ENCODE peak calls at places on chromosome 9, in five cellular contexts. One of them, this sample, is unnamed.

GRCh38 chr9:124779368-124780059 is 2.6 kb downstream of the OLFML2A start:
- DNase-seq in cardiac fibroblast: peak
- DNase-seq in cardiac muscle cell: peak
- DNase-seq in progenitor cell of endocrine pancreas: no peak
- DNase-seq in adrenal gland: no peak
- DNase-seq in this sample: peak

GRCh38 chr9:100167912-100168775 is 69.1 kb downstream of the INVS start:
- DNase-seq in cardiac fibroblast: peak
- DNase-seq in cardiac muscle cell: no peak
- DNase-seq in progenitor cell of endocrine pancreas: no peak
- DNase-seq in adrenal gland: no peak
- DNase-seq in this sample: no peak

GRCh38 chr9:98900244-98900643 is 43.5 kb upstream of the COL15A1 start:
- DNase-seq in cardiac fibroblast: no peak
- DNase-seq in cardiac muscle cell: no peak
- DNase-seq in progenitor cell of endocrine pancreas: no peak
- DNase-seq in adrenal gland: no peak
- DNase-seq in this sample: no peak

GRCh38 chr9:37198831-37199230 is 78.5 kb downstream of the ZCCHC7 start:
- DNase-seq in cardiac fibroblast: no peak
- DNase-seq in cardiac muscle cell: no peak
- DNase-seq in progenitor cell of endocrine pancreas: no peak
- DNase-seq in adrenal gland: no peak
- DNase-seq in this sample: no peak

GRCh38 chr9:5876711-5877110 is 14.0 kb upstream of the MLANA start:
- DNase-seq in cardiac fibroblast: no peak
- DNase-seq in cardiac muscle cell: no peak
- DNase-seq in progenitor cell of endocrine pancreas: no peak
- DNase-seq in adrenal gland: no peak
- DNase-seq in this sample: no peak

GRCh38 chr9:123960366-123960765 is 30.4 kb upstream of the DENND1A start:
- DNase-seq in cardiac fibroblast: no peak
- DNase-seq in cardiac muscle cell: no peak
- DNase-seq in progenitor cell of endocrine pancreas: no peak
- DNase-seq in adrenal gland: no peak
- DNase-seq in this sample: no peak

GRCh38 chr9:27726244-27727141 is 153.2 kb upstream of the C9orf72 start:
- DNase-seq in cardiac fibroblast: peak
- DNase-seq in cardiac muscle cell: peak
- DNase-seq in progenitor cell of endocrine pancreas: peak
- DNase-seq in adrenal gland: peak
- DNase-seq in this sample: peak

GRCh38 chr9:131719262-131719908 is 20.5 kb downstream of the RAPGEF1 start:
- DNase-seq in cardiac fibroblast: no peak
- DNase-seq in cardiac muscle cell: no peak
- DNase-seq in progenitor cell of endocrine pancreas: no peak
- DNase-seq in adrenal gland: no peak
- DNase-seq in this sample: no peak

GRCh38 chr9:5336683-5337082 is 3.0 kb downstream of the RLN1 start:
- DNase-seq in cardiac fibroblast: no peak
- DNase-seq in cardiac muscle cell: no peak
- DNase-seq in progenitor cell of endocrine pancreas: no peak
- DNase-seq in adrenal gland: no peak
- DNase-seq in this sample: no peak

GRCh38 chr9:14670718-14671117 is 22.5 kb downstream of the ZDHHC21 start:
- DNase-seq in cardiac fibroblast: peak
- DNase-seq in cardiac muscle cell: no peak
- DNase-seq in progenitor cell of endocrine pancreas: no peak
- DNase-seq in adrenal gland: no peak
- DNase-seq in this sample: no peak

GRCh38 chr9:88579363-88579715 is 44.4 kb downstream of the NXNL2 start:
- DNase-seq in cardiac fibroblast: no peak
- DNase-seq in cardiac muscle cell: no peak
- DNase-seq in progenitor cell of endocrine pancreas: no peak
- DNase-seq in adrenal gland: no peak
- DNase-seq in this sample: no peak

GRCh38 chr9:16458696-16459420 is 411.6 kb downstream of the BNC2 start:
- DNase-seq in cardiac fibroblast: peak
- DNase-seq in cardiac muscle cell: no peak
- DNase-seq in progenitor cell of endocrine pancreas: no peak
- DNase-seq in adrenal gland: no peak
- DNase-seq in this sample: no peak

GRCh38 chr9:86637515-86637914 is 283.3 kb upstream of the TUT7 start:
- DNase-seq in cardiac fibroblast: peak
- DNase-seq in cardiac muscle cell: peak
- DNase-seq in progenitor cell of endocrine pancreas: peak
- DNase-seq in adrenal gland: peak
- DNase-seq in this sample: no peak

GRCh38 chr9:87119328-87119881 is 172.1 kb upstream of the GAS1 start:
- DNase-seq in cardiac fibroblast: peak
- DNase-seq in cardiac muscle cell: peak
- DNase-seq in progenitor cell of endocrine pancreas: no peak
- DNase-seq in adrenal gland: peak
- DNase-seq in this sample: peak

GRCh38 chr9:5846501-5846921 is 13.6 kb upstream of the ERMP1 start:
- DNase-seq in cardiac fibroblast: peak
- DNase-seq in cardiac muscle cell: no peak
- DNase-seq in progenitor cell of endocrine pancreas: no peak
- DNase-seq in adrenal gland: no peak
- DNase-seq in this sample: no peak

GRCh38 chr9:135969064-135969683 is 8.0 kb upstream of the UBAC1 start:
- DNase-seq in cardiac fibroblast: peak
- DNase-seq in cardiac muscle cell: no peak
- DNase-seq in progenitor cell of endocrine pancreas: no peak
- DNase-seq in adrenal gland: peak
- DNase-seq in this sample: no peak

GRCh38 chr9:77291714-77292113 is 114.4 kb downstream of the VPS13A start:
- DNase-seq in cardiac fibroblast: peak
- DNase-seq in cardiac muscle cell: no peak
- DNase-seq in progenitor cell of endocrine pancreas: no peak
- DNase-seq in adrenal gland: no peak
- DNase-seq in this sample: no peak

GRCh38 chr9:136926154-136926704 is 18.3 kb downstream of the FBXW5 start:
- DNase-seq in cardiac fibroblast: no peak
- DNase-seq in cardiac muscle cell: no peak
- DNase-seq in progenitor cell of endocrine pancreas: no peak
- DNase-seq in adrenal gland: no peak
- DNase-seq in this sample: no peak

GRCh38 chr9:121336705-121337104 is 33.3 kb downstream of the STOM start:
- DNase-seq in cardiac fibroblast: no peak
- DNase-seq in cardiac muscle cell: no peak
- DNase-seq in progenitor cell of endocrine pancreas: no peak
- DNase-seq in adrenal gland: no peak
- DNase-seq in this sample: no peak

GRCh38 chr9:4850611-4851010 is 57.9 kb downstream of the RCL1 start:
- DNase-seq in cardiac fibroblast: peak
- DNase-seq in cardiac muscle cell: no peak
- DNase-seq in progenitor cell of endocrine pancreas: no peak
- DNase-seq in adrenal gland: no peak
- DNase-seq in this sample: no peak

GRCh38 chr9:70011366-70011765 is 32.3 kb upstream of the MAMDC2 start:
- DNase-seq in cardiac fibroblast: no peak
- DNase-seq in cardiac muscle cell: no peak
- DNase-seq in progenitor cell of endocrine pancreas: no peak
- DNase-seq in adrenal gland: no peak
- DNase-seq in this sample: no peak

GRCh38 chr9:70012569-70012968 is 31.1 kb upstream of the MAMDC2 start:
- DNase-seq in cardiac fibroblast: no peak
- DNase-seq in cardiac muscle cell: peak
- DNase-seq in progenitor cell of endocrine pancreas: no peak
- DNase-seq in adrenal gland: no peak
- DNase-seq in this sample: no peak

GRCh38 chr9:70013598-70014196 is 30.0 kb upstream of the MAMDC2 start:
- DNase-seq in cardiac fibroblast: peak
- DNase-seq in cardiac muscle cell: no peak
- DNase-seq in progenitor cell of endocrine pancreas: no peak
- DNase-seq in adrenal gland: no peak
- DNase-seq in this sample: peak

GRCh38 chr9:70010015-70010414 is 33.6 kb upstream of the MAMDC2 start:
- DNase-seq in cardiac fibroblast: no peak
- DNase-seq in cardiac muscle cell: no peak
- DNase-seq in progenitor cell of endocrine pancreas: no peak
- DNase-seq in adrenal gland: no peak
- DNase-seq in this sample: no peak

DNA sequence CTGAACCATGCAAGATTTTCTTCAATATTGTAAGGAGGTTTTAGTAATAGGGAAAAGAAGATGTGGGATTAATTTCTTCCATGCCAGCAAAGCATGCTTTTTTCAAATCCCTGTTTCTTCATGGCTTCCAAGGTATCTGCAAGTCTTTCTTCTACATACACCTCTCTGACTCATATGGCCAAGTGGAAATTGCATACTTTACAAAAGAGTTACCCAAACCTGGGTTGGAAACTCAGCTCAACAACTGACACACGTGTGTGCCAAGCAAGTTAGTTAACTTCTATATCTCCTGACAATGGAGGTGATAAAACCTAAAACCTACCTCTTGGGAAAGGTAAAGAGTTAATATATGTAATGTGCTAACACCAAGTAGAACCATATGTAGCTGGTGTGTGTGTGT is 28.5 kb upstream of the MAMDC2 start:
- DNase-seq in cardiac fibroblast: no peak
- DNase-seq in cardiac muscle cell: no peak
- DNase-seq in progenitor cell of endocrine pancreas: no peak
- DNase-seq in adrenal gland: no peak
- DNase-seq in this sample: no peak
- TF ChIP-seq CTCF in cardiac fibroblast: no peak
- TF ChIP-seq CTCF in cardiac muscle cell: no peak
- TF ChIP-seq CTCF in progenitor cell of endocrine pancreas: no peak
- TF ChIP-seq CTCF in adrenal gland: no peak
- TF ChIP-seq CTCF in this sample: no peak

DNA sequence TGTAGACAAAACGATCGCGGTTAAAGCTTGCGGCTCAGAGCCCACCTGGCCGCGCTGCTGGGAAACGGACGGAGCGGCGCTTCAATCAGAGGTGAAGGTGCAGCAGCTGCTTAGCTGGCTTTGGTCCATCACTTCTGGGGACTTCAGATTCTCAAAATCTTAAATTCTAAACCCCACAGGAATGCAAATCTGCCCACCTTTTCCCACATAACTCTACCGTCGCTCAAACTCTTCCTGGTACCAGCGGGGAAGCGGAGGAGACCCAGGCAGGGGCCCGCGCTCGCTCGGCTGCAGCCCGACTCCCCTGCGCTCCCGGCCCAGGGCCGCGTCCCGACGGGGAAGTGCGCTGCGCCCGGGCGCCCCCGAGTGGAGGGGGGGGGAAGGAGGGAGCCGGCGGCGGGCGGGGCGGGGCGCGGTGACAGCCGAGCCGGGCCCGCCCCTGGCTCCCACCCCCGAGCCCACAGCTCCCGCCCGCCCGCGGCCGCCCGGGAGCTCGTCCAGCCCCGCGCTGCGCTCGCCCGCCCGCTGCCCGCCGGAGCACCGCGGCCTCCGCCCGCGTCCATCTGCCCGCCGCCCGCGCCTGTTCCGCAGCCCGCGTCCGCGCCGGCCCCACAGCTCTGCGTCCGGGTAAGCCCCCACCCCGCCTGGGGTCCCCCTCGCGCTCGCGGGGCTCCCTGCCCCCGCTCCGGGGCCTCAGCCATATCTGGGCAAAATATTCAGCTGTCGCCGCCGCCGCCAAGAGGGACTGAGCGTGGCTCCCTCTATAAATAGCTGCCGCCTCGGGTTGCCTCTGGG is at the start of gene TMOD1:
- DNase-seq in cardiac fibroblast: peak
- DNase-seq in cardiac muscle cell: peak
- DNase-seq in progenitor cell of endocrine pancreas: peak
- DNase-seq in adrenal gland: peak
- DNase-seq in this sample: no peak
- TF ChIP-seq CTCF in cardiac fibroblast: no peak
- TF ChIP-seq CTCF in cardiac muscle cell: no peak
- TF ChIP-seq CTCF in progenitor cell of endocrine pancreas: peak
- TF ChIP-seq CTCF in adrenal gland: no peak
- TF ChIP-seq CTCF in this sample: no peak

GRCh38 chr9:114914139-114914538 is 16.3 kb downstream of the TNFSF8 start:
- DNase-seq in cardiac fibroblast: peak
- DNase-seq in cardiac muscle cell: peak
- DNase-seq in progenitor cell of endocrine pancreas: no peak
- DNase-seq in adrenal gland: no peak
- DNase-seq in this sample: no peak
- TF ChIP-seq CTCF in cardiac fibroblast: peak
- TF ChIP-seq CTCF in cardiac muscle cell: peak
- TF ChIP-seq CTCF in progenitor cell of endocrine pancreas: peak
- TF ChIP-seq CTCF in adrenal gland: no peak
- TF ChIP-seq CTCF in this sample: peak

DNA sequence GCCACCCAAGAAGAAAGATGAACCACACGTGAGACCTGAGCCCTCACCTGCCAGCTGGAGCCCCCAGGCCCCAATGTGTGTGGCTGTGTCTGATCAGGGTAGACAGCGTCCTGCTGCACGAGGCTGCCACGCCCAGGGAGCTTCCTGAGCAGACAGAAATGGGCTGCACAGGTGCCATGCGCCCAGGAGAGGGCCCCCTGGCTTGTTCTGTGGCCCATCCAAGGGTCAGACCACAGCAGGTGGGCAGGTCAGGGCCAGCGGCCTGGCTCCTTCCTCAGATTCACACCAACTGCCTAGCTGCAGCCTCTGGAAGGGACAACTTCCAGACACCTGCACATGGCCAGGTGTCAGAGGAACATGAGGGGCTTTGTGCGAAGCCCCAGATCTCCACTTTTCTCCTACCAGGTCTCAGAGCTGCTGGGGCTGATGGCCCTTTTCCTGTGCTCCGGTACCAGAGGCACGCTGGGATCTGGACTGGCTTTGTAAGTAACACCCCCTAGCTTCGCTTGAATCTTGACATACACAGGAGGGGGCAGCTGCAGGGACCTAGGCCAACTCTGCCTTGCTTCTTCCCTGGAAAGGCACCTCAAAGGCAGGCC is 10.8 kb downstream of the SARDH start:
- DNase-seq in cardiac fibroblast: no peak
- DNase-seq in cardiac muscle cell: no peak
- DNase-seq in progenitor cell of endocrine pancreas: no peak
- DNase-seq in adrenal gland: no peak
- DNase-seq in this sample: no peak
- TF ChIP-seq CTCF in cardiac fibroblast: no peak
- TF ChIP-seq CTCF in cardiac muscle cell: no peak
- TF ChIP-seq CTCF in progenitor cell of endocrine pancreas: peak
- TF ChIP-seq CTCF in adrenal gland: no peak
- TF ChIP-seq CTCF in this sample: no peak